ENCODE peak calls at places on chromosome 5, in six cellular contexts. L, P, Z, N, Y and D are unnamed samples.
A peak's percentile ranks its signal among the peaks of the same experiment; 100 is the strongest.

GRCh38 chr5:168481330-168481788 is 4.9 kb upstream of the RARS1 start:
- DNase-seq in N (no peak), P (peak; percentile 28), L (no peak), Y (no peak), Z (no peak), D (no peak)

GRCh38 chr5:67405755-67406154 is 209.2 kb upstream of the CD180 start:
- DNase-seq in Y (no peak), Z (no peak), N (no peak), L (no peak), P (no peak), D (no peak)

GRCh38 chr5:33885679-33886078 is 6.1 kb downstream of the ADAMTS12 start:
- DNase-seq in L (no peak), P (no peak), Z (no peak), Y (no peak), N (no peak), D (no peak)

GRCh38 chr5:139982975-139983240 is 60.2 kb downstream of the NRG2 start:
- DNase-seq in L (no peak), Z (no peak), Y (no peak), P (no peak), N (no peak), D (no peak)

GRCh38 chr5:107864793-107865192 is 194.1 kb upstream of the EFNA5 start:
- DNase-seq in P (no peak), N (no peak), L (peak; percentile 31), Y (no peak), Z (no peak), D (no peak)

GRCh38 chr5:160045004-160045403 is 36.1 kb downstream of the TTC1 start:
- DNase-seq in P (no peak), Y (no peak), N (no peak), L (peak; percentile 28), Z (no peak), D (no peak)

GRCh38 chr5:100792781-100793180 is 110.3 kb downstream of the ST8SIA4 start:
- DNase-seq in P (no peak), Y (no peak), N (no peak), Z (no peak), L (no peak), D (no peak)

GRCh38 chr5:98954392-98955028 is 25.7 kb upstream of the CHD1 start:
- DNase-seq in Y (no peak), N (peak; percentile 94), Z (no peak), L (no peak), P (no peak), D (no peak)

GRCh38 chr5:153237671-153238332 is 252.7 kb upstream of the GRIA1 start:
- DNase-seq in P (no peak), Y (no peak), Z (no peak), N (no peak), L (no peak), D (no peak)

GRCh38 chr5:172929371-172929838 is 29.8 kb upstream of the RPL26L1 start:
- DNase-seq in Z (no peak), P (no peak), L (peak; percentile 61), Y (no peak), N (no peak), D (no peak)

GRCh38 chr5:76331139-76331538 is 71.9 kb upstream of the IQGAP2 start:
- DNase-seq in Y (no peak), P (no peak), Z (no peak), L (no peak), N (peak; percentile 50), D (no peak)

GRCh38 chr5:68683632-68684035 is 410.2 kb upstream of the SLC30A5 start:
- DNase-seq in L (no peak), Z (peak; percentile 58), Y (no peak), N (peak; percentile 22), P (no peak), D (no peak)

GRCh38 chr5:64165500-64166200 is at the start of gene RNF180:
- DNase-seq in N (no peak), Y (peak; percentile 84), L (peak; percentile 39), P (no peak), Z (peak; percentile 10), D (peak; percentile 73)

GRCh38 chr5:36561596-36561995 is 44.8 kb upstream of the SLC1A3 start:
- DNase-seq in P (no peak), Y (no peak), Z (no peak), L (no peak), N (no peak), D (no peak)

GRCh38 chr5:112742424-112742823 is 4.7 kb downstream of the APC start:
- DNase-seq in L (no peak), P (no peak), N (peak; percentile 82), Z (no peak), Y (no peak), D (no peak)

GRCh38 chr5:153542536-153542935 is 52.1 kb downstream of the GRIA1 start:
- DNase-seq in N (no peak), Y (no peak), Z (no peak), P (no peak), L (no peak), D (no peak)

GRCh38 chr5:175059687-175060194 is 335.4 kb downstream of the MSX2 start:
- DNase-seq in P (peak; percentile 24), Y (peak; percentile 86), Z (peak; percentile 76), L (no peak), N (no peak), D (peak; percentile 81)

GRCh38 chr5:127957183-127957582 is 126.4 kb upstream of the SLC12A2 start:
- DNase-seq in L (peak; percentile 52), Z (peak; percentile 47), Y (no peak), N (no peak), P (peak; percentile 10), D (no peak)

GRCh38 chr5:179375236-179375685 is 30.0 kb upstream of the ADAMTS2 start:
- DNase-seq in L (no peak), Z (no peak), Y (no peak), N (no peak), P (no peak), D (peak; percentile 5)

GRCh38 chr5:95620030-95620869 is at the start of gene GPR150:
- DNase-seq in Z (peak; percentile 36), Y (peak; percentile 76), L (peak; percentile 39), N (no peak), P (peak; percentile 15), D (peak; percentile 59)

GRCh38 chr5:137733922-137734695 is 1.8 kb downstream of the KLHL3 start:
- DNase-seq in Z (no peak), P (no peak), Y (no peak), N (no peak), L (peak; percentile 76), D (no peak)
- TF ChIP-seq JUN in Z (no peak), P (no peak), Y (no peak), N (no peak), L (no peak), D (no peak)

GRCh38 chr5:80623911-80624457 is 30.5 kb upstream of the MSH3 start:
- DNase-seq in L (no peak), Y (no peak), N (no peak), Z (no peak), P (no peak), D (no peak)
- TF ChIP-seq JUN in L (no peak), Y (no peak), N (no peak), Z (no peak), P (no peak), D (no peak)

DNA sequence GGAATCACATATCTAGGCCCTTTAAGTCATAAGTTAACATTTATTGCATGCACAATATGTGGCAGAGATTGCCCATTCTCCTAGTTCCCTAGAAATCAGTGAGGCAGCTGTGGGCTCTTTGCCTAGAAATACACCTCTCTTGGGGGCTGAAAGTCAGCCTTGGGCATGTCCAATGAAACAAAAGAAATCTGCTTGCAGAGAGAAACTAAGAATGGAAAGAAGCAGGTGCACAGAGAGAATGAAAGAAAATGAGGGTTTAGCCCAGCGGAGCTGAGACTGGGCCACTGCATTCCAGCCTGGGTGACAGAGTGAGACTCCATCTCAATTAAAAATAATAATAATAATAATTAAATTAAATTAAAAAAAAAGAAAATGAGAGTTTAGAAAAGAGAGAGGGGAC is 57.3 kb upstream of the DAB2 start:
- DNase-seq in L (no peak), P (no peak), Y (no peak), Z (no peak), N (no peak), D (no peak)
- TF ChIP-seq JUN in L (no peak), P (no peak), Y (no peak), Z (no peak), N (no peak), D (no peak)

GRCh38 chr5:91224459-91224858 is 158.7 kb downstream of the ARRDC3 start:
- DNase-seq in L (no peak), Z (no peak), N (no peak), Y (no peak), P (no peak), D (no peak)
- TF ChIP-seq JUN in L (no peak), Z (no peak), N (no peak), Y (no peak), P (no peak), D (no peak)